ENCODE peak calls at places on chromosomes 2 and 18, in four cellular contexts. One of them, this sample, is unnamed.

GRCh38 chr2:179898873-179899272 is 37.5 kb upstream of the ZNF385B start:
- DNase-seq in Peyer's patch: no peak
- DNase-seq in mammary epithelial cell: peak
- DNase-seq in cardiac muscle cell: peak
- DNase-seq in this sample: no peak

GRCh38 chr2:201795608-201796477 is 10.5 kb upstream of the CDK15 start:
- DNase-seq in Peyer's patch: no peak
- DNase-seq in cardiac muscle cell: peak
- DNase-seq in mammary epithelial cell: peak
- DNase-seq in this sample: no peak

GRCh38 chr2:225512873-225513580 is 113.5 kb downstream of the NYAP2 start:
- DNase-seq in Peyer's patch: no peak
- DNase-seq in mammary epithelial cell: no peak
- DNase-seq in cardiac muscle cell: peak
- DNase-seq in this sample: no peak

GRCh38 chr18:13551305-13551603 is 175.1 kb downstream of the FAM210A start:
- DNase-seq in cardiac muscle cell: no peak
- DNase-seq in mammary epithelial cell: no peak
- DNase-seq in Peyer's patch: no peak
- DNase-seq in this sample: no peak

GRCh38 chr2:176398783-176399182 is 129.5 kb downstream of the MTX2 start:
- DNase-seq in cardiac muscle cell: peak
- DNase-seq in Peyer's patch: no peak
- DNase-seq in mammary epithelial cell: no peak
- DNase-seq in this sample: no peak

GRCh38 chr2:76895469-76895868 is 626.7 kb downstream of the LRRTM4 start:
- DNase-seq in Peyer's patch: no peak
- DNase-seq in cardiac muscle cell: no peak
- DNase-seq in mammary epithelial cell: no peak
- DNase-seq in this sample: no peak

GRCh38 chr18:21336846-21337245 is 94.8 kb downstream of the GREB1L start:
- DNase-seq in mammary epithelial cell: no peak
- DNase-seq in Peyer's patch: no peak
- DNase-seq in cardiac muscle cell: peak
- DNase-seq in this sample: no peak

GRCh38 chr2:69561041-69561550 is 82.4 kb downstream of the AAK1 start:
- DNase-seq in mammary epithelial cell: no peak
- DNase-seq in Peyer's patch: no peak
- DNase-seq in cardiac muscle cell: no peak
- DNase-seq in this sample: no peak

GRCh38 chr2:194559523-194559922 is 1097.5 kb upstream of the SLC39A10 start:
- DNase-seq in Peyer's patch: no peak
- DNase-seq in mammary epithelial cell: no peak
- DNase-seq in cardiac muscle cell: no peak
- DNase-seq in this sample: no peak

GRCh38 chr2:194557993-194558392 is 1099.0 kb upstream of the SLC39A10 start:
- DNase-seq in cardiac muscle cell: no peak
- DNase-seq in Peyer's patch: no peak
- DNase-seq in mammary epithelial cell: no peak
- DNase-seq in this sample: no peak

GRCh38 chr2:194556639-194557038 is 1100.4 kb upstream of the SLC39A10 start:
- DNase-seq in cardiac muscle cell: no peak
- DNase-seq in mammary epithelial cell: no peak
- DNase-seq in Peyer's patch: no peak
- DNase-seq in this sample: no peak

GRCh38 chr2:194562329-194562728 is 1094.7 kb upstream of the SLC39A10 start:
- DNase-seq in cardiac muscle cell: no peak
- DNase-seq in mammary epithelial cell: no peak
- DNase-seq in Peyer's patch: no peak
- DNase-seq in this sample: no peak

DNA sequence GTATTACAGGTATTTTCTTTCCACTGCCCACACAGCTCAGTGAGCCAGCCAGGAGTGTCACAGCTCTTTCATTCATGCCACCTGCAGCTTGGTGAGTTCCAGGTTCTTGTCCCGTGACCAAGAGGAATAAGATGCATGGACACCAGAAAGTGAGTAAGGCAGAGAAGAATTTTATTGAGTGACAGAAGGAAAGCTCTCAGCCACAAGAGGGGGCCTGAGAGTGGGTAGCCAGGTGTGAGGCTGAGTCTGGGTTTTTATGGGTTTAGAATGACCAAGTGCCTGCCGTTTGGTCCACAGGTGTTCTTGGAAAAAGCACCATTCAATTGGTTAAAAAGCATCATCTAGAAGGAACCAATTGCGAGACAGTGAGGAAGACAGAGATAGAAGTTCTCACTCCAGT is 1097.1 kb upstream of the SLC39A10 start:
- DNase-seq in mammary epithelial cell: no peak
- DNase-seq in cardiac muscle cell: no peak
- DNase-seq in Peyer's patch: no peak
- DNase-seq in this sample: no peak
- TF ChIP-seq CTCF in mammary epithelial cell: peak
- TF ChIP-seq CTCF in cardiac muscle cell: no peak
- TF ChIP-seq CTCF in Peyer's patch: no peak
- TF ChIP-seq CTCF in this sample: no peak

DNA sequence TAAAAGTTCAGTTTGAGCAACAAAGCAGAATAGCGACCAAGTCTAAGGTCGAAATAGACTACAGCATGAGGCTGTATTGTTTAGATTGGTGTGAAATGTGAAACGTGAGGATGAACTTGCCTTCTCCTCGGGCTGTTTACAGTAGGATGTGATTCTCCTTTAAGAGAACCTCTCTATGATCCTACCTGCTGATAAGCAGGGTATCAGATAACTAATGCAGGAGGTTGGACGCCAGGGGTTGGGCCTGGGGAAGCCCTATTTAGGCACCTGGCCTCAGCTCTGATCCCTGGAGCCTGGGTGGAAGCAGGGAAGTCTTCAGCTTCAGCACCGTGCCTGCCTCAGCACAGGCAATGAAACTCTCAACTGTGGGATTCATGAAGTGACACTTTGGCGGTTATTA is 11.4 kb downstream of the CRYGD start:
- DNase-seq in mammary epithelial cell: no peak
- DNase-seq in cardiac muscle cell: no peak
- DNase-seq in Peyer's patch: no peak
- DNase-seq in this sample: no peak
- TF ChIP-seq CTCF in mammary epithelial cell: no peak
- TF ChIP-seq CTCF in cardiac muscle cell: no peak
- TF ChIP-seq CTCF in Peyer's patch: no peak
- TF ChIP-seq CTCF in this sample: no peak

GRCh38 chr2:164126960-164127359 is 391.2 kb upstream of the FIGN start:
- DNase-seq in Peyer's patch: no peak
- DNase-seq in cardiac muscle cell: peak
- DNase-seq in mammary epithelial cell: no peak
- DNase-seq in this sample: no peak
- TF ChIP-seq CTCF in Peyer's patch: no peak
- TF ChIP-seq CTCF in cardiac muscle cell: no peak
- TF ChIP-seq CTCF in mammary epithelial cell: peak
- TF ChIP-seq CTCF in this sample: no peak

GRCh38 chr2:132448771-132449170 is 32.2 kb downstream of the GPR39 start:
- DNase-seq in cardiac muscle cell: peak
- DNase-seq in mammary epithelial cell: no peak
- DNase-seq in Peyer's patch: no peak
- DNase-seq in this sample: no peak
- TF ChIP-seq CTCF in cardiac muscle cell: peak
- TF ChIP-seq CTCF in mammary epithelial cell: peak
- TF ChIP-seq CTCF in Peyer's patch: peak
- TF ChIP-seq CTCF in this sample: peak

GRCh38 chr2:66013456-66013855 is 421.5 kb upstream of the MEIS1 start:
- DNase-seq in mammary epithelial cell: no peak
- DNase-seq in cardiac muscle cell: peak
- DNase-seq in Peyer's patch: no peak
- DNase-seq in this sample: no peak
- TF ChIP-seq CTCF in mammary epithelial cell: peak
- TF ChIP-seq CTCF in cardiac muscle cell: no peak
- TF ChIP-seq CTCF in Peyer's patch: no peak
- TF ChIP-seq CTCF in this sample: peak

This sample was measured in progenitor cell of endocrine pancreas.